ENCODE peak calls at places on chromosomes 13 and 19, in five cellular contexts. One of them, this sample, is unnamed. For H3K4me1, the result is how much of the 10 kb centered on the place peaks cover.

GRCh38 chr19:56403261-56403660 is 871 bp upstream of the ZNF583 start:
- DNase-seq in SK-N-SH: no peak
- DNase-seq in mesendoderm: no peak
- DNase-seq in right lobe of liver: no peak
- DNase-seq in ovary: no peak
- DNase-seq in this sample: no peak

GRCh38 chr13:63636231-63636993 is 2220.8 kb upstream of the PCDH20 start:
- DNase-seq in right lobe of liver: no peak
- DNase-seq in ovary: no peak
- DNase-seq in SK-N-SH: no peak
- DNase-seq in mesendoderm: peak
- DNase-seq in this sample: no peak

GRCh38 chr19:50801107-50801506 is 10.9 kb downstream of the ACP4 start:
- DNase-seq in ovary: no peak
- DNase-seq in mesendoderm: no peak
- DNase-seq in right lobe of liver: no peak
- DNase-seq in SK-N-SH: peak
- DNase-seq in this sample: no peak

GRCh38 chr19:30587869-30588268 is 215.7 kb downstream of the ZNF536 start:
- DNase-seq in right lobe of liver: no peak
- DNase-seq in mesendoderm: no peak
- DNase-seq in SK-N-SH: no peak
- DNase-seq in ovary: no peak
- DNase-seq in this sample: no peak

GRCh38 chr13:70432276-70432805 is 324.1 kb upstream of the KLHL1 start:
- DNase-seq in ovary: no peak
- DNase-seq in right lobe of liver: no peak
- DNase-seq in mesendoderm: peak
- DNase-seq in SK-N-SH: no peak
- DNase-seq in this sample: no peak

GRCh38 chr13:46086985-46087384 is 17.8 kb downstream of the CPB2 start:
- DNase-seq in SK-N-SH: no peak
- DNase-seq in ovary: no peak
- DNase-seq in mesendoderm: no peak
- DNase-seq in right lobe of liver: no peak
- DNase-seq in this sample: no peak

GRCh38 chr19:2051771-2052704 is 994 bp upstream of the MKNK2 start:
- DNase-seq in right lobe of liver: peak
- DNase-seq in ovary: peak
- DNase-seq in SK-N-SH: no peak
- DNase-seq in mesendoderm: no peak
- DNase-seq in this sample: peak

GRCh38 chr19:34041922-34042521 is 130.3 kb upstream of the LSM14A start:
- DNase-seq in right lobe of liver: peak
- DNase-seq in SK-N-SH: peak
- DNase-seq in mesendoderm: peak
- DNase-seq in ovary: peak
- DNase-seq in this sample: peak

GRCh38 chr19:17160908-17161307 is 54.2 kb upstream of the USE1 start:
- DNase-seq in SK-N-SH: no peak
- DNase-seq in mesendoderm: no peak
- DNase-seq in right lobe of liver: no peak
- DNase-seq in ovary: no peak
- DNase-seq in this sample: no peak

GRCh38 chr13:26872444-26873173 is 112.0 kb upstream of the GPR12 start:
- DNase-seq in ovary: no peak
- DNase-seq in mesendoderm: peak
- DNase-seq in right lobe of liver: no peak
- DNase-seq in SK-N-SH: peak
- DNase-seq in this sample: peak

GRCh38 chr19:16088351-16088984 is 12.2 kb downstream of the TPM4 start:
- DNase-seq in ovary: no peak
- DNase-seq in right lobe of liver: no peak
- DNase-seq in mesendoderm: no peak
- DNase-seq in SK-N-SH: no peak
- DNase-seq in this sample: no peak

GRCh38 chr13:30408319-30409101 is 13.8 kb upstream of the UBE2L5 start:
- DNase-seq in SK-N-SH: peak
- DNase-seq in right lobe of liver: peak
- DNase-seq in mesendoderm: peak
- DNase-seq in ovary: peak
- DNase-seq in this sample: peak

GRCh38 chr19:10915511-10916091 is 12.8 kb downstream of the YIPF2 start:
- DNase-seq in ovary: no peak
- DNase-seq in mesendoderm: no peak
- DNase-seq in right lobe of liver: no peak
- DNase-seq in SK-N-SH: peak
- DNase-seq in this sample: no peak

DNA sequence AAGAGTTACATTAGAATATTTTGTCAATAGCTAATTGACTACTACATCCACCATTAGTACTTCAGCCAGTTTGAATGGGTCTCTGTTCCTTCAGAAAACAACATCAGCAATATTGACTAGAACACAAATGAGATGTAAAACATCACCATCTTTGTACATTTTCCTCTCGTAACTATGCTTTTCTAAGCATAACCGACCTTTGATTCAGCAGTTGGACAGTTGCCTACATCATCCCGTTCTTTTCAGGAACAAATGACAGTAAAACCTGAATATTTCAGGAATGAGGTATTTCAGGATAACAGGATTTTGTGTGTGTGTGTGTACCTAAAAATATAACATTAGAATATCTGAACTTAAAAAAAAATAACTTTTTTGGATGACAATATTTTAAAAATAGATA is 60.9 kb downstream of the STARD13 start:
- DNase-seq in ovary: no peak
- DNase-seq in right lobe of liver: no peak
- DNase-seq in SK-N-SH: no peak
- DNase-seq in mesendoderm: no peak
- DNase-seq in this sample: no peak
- H3K27ac ChIP-seq in ovary: no peak
- H3K27ac ChIP-seq in right lobe of liver: no peak
- H3K27ac ChIP-seq in SK-N-SH: no peak
- H3K27ac ChIP-seq in mesendoderm: no peak
- H3K27ac ChIP-seq in this sample: no peak

GRCh38 chr13:111165611-111166010 is 50.5 kb downstream of the ARHGEF7 start:
- DNase-seq in mesendoderm: no peak
- DNase-seq in ovary: no peak
- DNase-seq in right lobe of liver: no peak
- DNase-seq in SK-N-SH: no peak
- DNase-seq in this sample: no peak
- H3K4me1 ChIP-seq in mesendoderm: under half
- H3K4me1 ChIP-seq in ovary: under half
- H3K4me1 ChIP-seq in right lobe of liver: under half
- H3K4me1 ChIP-seq in SK-N-SH: under half
- H3K4me1 ChIP-seq in this sample: under half

GRCh38 chr13:95553614-95554385 is 1.3 kb downstream of the CLDN10 start:
- DNase-seq in right lobe of liver: no peak
- DNase-seq in mesendoderm: peak
- DNase-seq in SK-N-SH: no peak
- DNase-seq in ovary: no peak
- DNase-seq in this sample: peak
- H3K4me3 ChIP-seq in right lobe of liver: no peak
- H3K4me3 ChIP-seq in mesendoderm: peak
- H3K4me3 ChIP-seq in SK-N-SH: no peak
- H3K4me3 ChIP-seq in ovary: no peak
- H3K4me3 ChIP-seq in this sample: no peak

DNA sequence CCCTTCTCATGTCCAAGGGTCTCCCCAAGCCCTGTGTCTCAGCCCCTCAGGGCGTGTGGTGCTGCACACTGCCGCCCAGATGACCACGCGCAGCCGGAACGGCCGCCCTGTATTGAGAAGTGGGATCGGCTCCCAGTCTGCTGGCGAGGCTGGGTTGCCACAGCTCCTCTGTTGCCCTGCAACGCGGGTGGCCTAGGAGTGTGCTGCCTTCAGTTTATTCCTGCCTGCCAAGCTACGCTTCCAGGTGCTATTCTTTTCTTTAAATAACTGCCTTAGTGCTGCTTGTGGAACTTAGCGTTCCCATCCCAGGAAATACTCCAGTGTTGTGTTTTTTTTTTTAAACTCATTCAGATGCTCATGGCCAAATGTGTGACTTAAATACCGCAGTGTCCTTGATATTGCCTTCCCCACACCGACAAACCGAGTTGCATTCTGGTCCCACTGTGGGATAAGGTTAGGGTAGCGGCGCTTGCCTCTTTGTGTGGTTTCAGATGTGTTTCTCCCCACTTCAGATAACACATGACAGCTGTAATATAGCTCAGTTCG is 16.6 kb downstream of the ACTN4 start:
- DNase-seq in SK-N-SH: no peak
- DNase-seq in ovary: no peak
- DNase-seq in right lobe of liver: no peak
- DNase-seq in mesendoderm: no peak
- DNase-seq in this sample: peak
- H3K27ac ChIP-seq in SK-N-SH: peak
- H3K27ac ChIP-seq in ovary: peak
- H3K27ac ChIP-seq in right lobe of liver: peak
- H3K27ac ChIP-seq in mesendoderm: no peak
- H3K27ac ChIP-seq in this sample: peak

DNA sequence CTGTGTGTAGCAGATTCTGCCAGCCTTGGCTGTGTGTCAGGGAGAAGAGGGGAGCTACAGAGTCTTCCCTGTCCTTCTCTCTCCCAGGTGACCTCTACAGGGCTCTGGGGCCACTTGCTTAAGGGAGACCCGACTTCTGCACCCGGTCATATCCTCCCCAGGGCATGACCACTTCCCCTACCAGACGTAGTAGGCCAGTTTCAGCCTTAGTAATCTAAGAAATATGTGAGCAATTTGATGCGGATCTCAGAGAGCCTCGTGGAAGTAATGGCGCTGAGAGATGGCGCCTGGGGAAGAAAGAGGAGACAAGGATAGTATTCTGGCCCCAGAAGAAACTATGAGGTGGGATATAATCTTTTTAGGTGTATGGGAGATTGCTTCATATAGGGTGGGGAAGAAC is 41.9 kb downstream of the NFIX start:
- DNase-seq in ovary: no peak
- DNase-seq in mesendoderm: peak
- DNase-seq in right lobe of liver: no peak
- DNase-seq in SK-N-SH: no peak
- DNase-seq in this sample: no peak
- H3K4me1 ChIP-seq in ovary: under half
- H3K4me1 ChIP-seq in mesendoderm: under half
- H3K4me1 ChIP-seq in right lobe of liver: under half
- H3K4me1 ChIP-seq in SK-N-SH: half or more
- H3K4me1 ChIP-seq in this sample: half or more

DNA sequence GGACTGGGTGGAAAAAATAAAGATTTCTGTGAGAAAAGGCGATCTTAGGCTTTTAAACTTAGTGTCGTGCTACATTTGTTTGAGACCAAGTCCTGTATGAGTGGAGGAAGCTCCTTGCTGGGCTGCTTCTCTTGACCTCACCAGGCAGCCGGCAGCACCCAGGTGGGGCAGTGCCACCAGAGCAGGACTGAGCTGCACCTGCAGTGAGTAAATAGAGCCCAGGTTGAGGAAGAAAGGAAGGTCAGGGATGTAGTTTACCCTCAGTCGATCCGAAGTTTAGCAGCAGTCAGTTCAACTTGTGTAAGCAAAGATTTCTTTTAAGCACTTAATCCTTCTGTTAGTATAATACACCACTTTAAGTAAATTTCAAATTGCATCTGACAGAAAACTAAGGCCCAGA is 13.6 kb downstream of the HNRNPM start:
- DNase-seq in ovary: no peak
- DNase-seq in mesendoderm: no peak
- DNase-seq in right lobe of liver: no peak
- DNase-seq in SK-N-SH: no peak
- DNase-seq in this sample: no peak
- H3K4me3 ChIP-seq in ovary: no peak
- H3K4me3 ChIP-seq in mesendoderm: no peak
- H3K4me3 ChIP-seq in right lobe of liver: no peak
- H3K4me3 ChIP-seq in SK-N-SH: no peak
- H3K4me3 ChIP-seq in this sample: no peak

This sample was measured in heart right ventricle.